ENCODE peak calls at places on chromosomes 11 and 22, in seven cellular contexts. One of them, this sample, is unnamed.
A peak's percentile ranks its signal among the peaks of the same experiment; 100 is the strongest.

GRCh38 chr11:106482920-106483761 is 405.7 kb downstream of the AASDHPPT start:
- DNase-seq in adipocyte: peak; percentile 52
- DNase-seq in CD4-positive, CD25-positive, alpha-beta regulatory T cell: no peak
- DNase-seq in kidney epithelial cell: peak; percentile 50
- DNase-seq in activated CD4-positive, alpha-beta T cell treated with anti-CD3 and anti-CD28 coated beads, Interleukin-2, amount 50 U/mL, for 48 hours: no peak
- DNase-seq in activated CD8-positive, alpha-beta memory T cell treated with anti-CD3 and anti-CD28 coated beads for 48 hours: no peak
- DNase-seq in fibroblast of mammary gland: peak; percentile 84
- DNase-seq in this sample: no peak

GRCh38 chr11:119779195-119780071 is 50.4 kb upstream of the NECTIN1 start:
- DNase-seq in activated CD4-positive, alpha-beta T cell treated with anti-CD3 and anti-CD28 coated beads, Interleukin-2, amount 50 U/mL, for 48 hours: no peak
- DNase-seq in adipocyte: no peak
- DNase-seq in activated CD8-positive, alpha-beta memory T cell treated with anti-CD3 and anti-CD28 coated beads for 48 hours: no peak
- DNase-seq in fibroblast of mammary gland: no peak
- DNase-seq in CD4-positive, CD25-positive, alpha-beta regulatory T cell: no peak
- DNase-seq in kidney epithelial cell: no peak
- DNase-seq in this sample: no peak

GRCh38 chr11:63683133-63683991 is 2.1 kb downstream of the RTN3 start:
- DNase-seq in adipocyte: peak; percentile 69
- DNase-seq in kidney epithelial cell: no peak
- DNase-seq in fibroblast of mammary gland: peak; percentile 43
- DNase-seq in activated CD4-positive, alpha-beta T cell treated with anti-CD3 and anti-CD28 coated beads, Interleukin-2, amount 50 U/mL, for 48 hours: no peak
- DNase-seq in activated CD8-positive, alpha-beta memory T cell treated with anti-CD3 and anti-CD28 coated beads for 48 hours: no peak
- DNase-seq in CD4-positive, CD25-positive, alpha-beta regulatory T cell: no peak
- DNase-seq in this sample: no peak

GRCh38 chr11:73306069-73306468 is 2.0 kb upstream of the ARHGEF17 start:
- DNase-seq in adipocyte: no peak
- DNase-seq in fibroblast of mammary gland: no peak
- DNase-seq in CD4-positive, CD25-positive, alpha-beta regulatory T cell: no peak
- DNase-seq in activated CD4-positive, alpha-beta T cell treated with anti-CD3 and anti-CD28 coated beads, Interleukin-2, amount 50 U/mL, for 48 hours: no peak
- DNase-seq in activated CD8-positive, alpha-beta memory T cell treated with anti-CD3 and anti-CD28 coated beads for 48 hours: no peak
- DNase-seq in kidney epithelial cell: no peak
- DNase-seq in this sample: no peak

GRCh38 chr11:102118937-102119336 is 8.7 kb downstream of the YAP1 start:
- DNase-seq in fibroblast of mammary gland: no peak
- DNase-seq in CD4-positive, CD25-positive, alpha-beta regulatory T cell: no peak
- DNase-seq in kidney epithelial cell: no peak
- DNase-seq in adipocyte: no peak
- DNase-seq in activated CD4-positive, alpha-beta T cell treated with anti-CD3 and anti-CD28 coated beads, Interleukin-2, amount 50 U/mL, for 48 hours: no peak
- DNase-seq in activated CD8-positive, alpha-beta memory T cell treated with anti-CD3 and anti-CD28 coated beads for 48 hours: no peak
- DNase-seq in this sample: no peak

GRCh38 chr11:86672007-86672621 is at the start of gene ME3:
- DNase-seq in kidney epithelial cell: no peak
- DNase-seq in CD4-positive, CD25-positive, alpha-beta regulatory T cell: no peak
- DNase-seq in adipocyte: peak; percentile 68
- DNase-seq in activated CD8-positive, alpha-beta memory T cell treated with anti-CD3 and anti-CD28 coated beads for 48 hours: peak; percentile 10
- DNase-seq in activated CD4-positive, alpha-beta T cell treated with anti-CD3 and anti-CD28 coated beads, Interleukin-2, amount 50 U/mL, for 48 hours: peak; percentile 59
- DNase-seq in fibroblast of mammary gland: peak; percentile 49
- DNase-seq in this sample: no peak

GRCh38 chr11:61580292-61580888 is 486 bp downstream of the SYT7 start:
- DNase-seq in kidney epithelial cell: no peak
- DNase-seq in adipocyte: no peak
- DNase-seq in CD4-positive, CD25-positive, alpha-beta regulatory T cell: no peak
- DNase-seq in activated CD4-positive, alpha-beta T cell treated with anti-CD3 and anti-CD28 coated beads, Interleukin-2, amount 50 U/mL, for 48 hours: no peak
- DNase-seq in fibroblast of mammary gland: no peak
- DNase-seq in activated CD8-positive, alpha-beta memory T cell treated with anti-CD3 and anti-CD28 coated beads for 48 hours: no peak
- DNase-seq in this sample: no peak

GRCh38 chr11:76706667-76707066 is 36.1 kb upstream of the LRRC32 start:
- DNase-seq in fibroblast of mammary gland: no peak
- DNase-seq in CD4-positive, CD25-positive, alpha-beta regulatory T cell: no peak
- DNase-seq in adipocyte: no peak
- DNase-seq in kidney epithelial cell: no peak
- DNase-seq in activated CD8-positive, alpha-beta memory T cell treated with anti-CD3 and anti-CD28 coated beads for 48 hours: no peak
- DNase-seq in activated CD4-positive, alpha-beta T cell treated with anti-CD3 and anti-CD28 coated beads, Interleukin-2, amount 50 U/mL, for 48 hours: no peak
- DNase-seq in this sample: no peak

GRCh38 chr11:132008872-132009271 is 638.5 kb downstream of the NTM start:
- DNase-seq in activated CD8-positive, alpha-beta memory T cell treated with anti-CD3 and anti-CD28 coated beads for 48 hours: no peak
- DNase-seq in CD4-positive, CD25-positive, alpha-beta regulatory T cell: no peak
- DNase-seq in fibroblast of mammary gland: no peak
- DNase-seq in activated CD4-positive, alpha-beta T cell treated with anti-CD3 and anti-CD28 coated beads, Interleukin-2, amount 50 U/mL, for 48 hours: no peak
- DNase-seq in kidney epithelial cell: no peak
- DNase-seq in adipocyte: peak; percentile 24
- DNase-seq in this sample: no peak

GRCh38 chr11:57913713-57914704 is 109.7 kb upstream of the OR9Q1 start:
- DNase-seq in kidney epithelial cell: no peak
- DNase-seq in adipocyte: no peak
- DNase-seq in activated CD4-positive, alpha-beta T cell treated with anti-CD3 and anti-CD28 coated beads, Interleukin-2, amount 50 U/mL, for 48 hours: no peak
- DNase-seq in activated CD8-positive, alpha-beta memory T cell treated with anti-CD3 and anti-CD28 coated beads for 48 hours: no peak
- DNase-seq in CD4-positive, CD25-positive, alpha-beta regulatory T cell: no peak
- DNase-seq in fibroblast of mammary gland: no peak
- DNase-seq in this sample: no peak

GRCh38 chr11:106939157-106939556 is 79.1 kb downstream of the GUCY1A2 start:
- DNase-seq in kidney epithelial cell: no peak
- DNase-seq in CD4-positive, CD25-positive, alpha-beta regulatory T cell: no peak
- DNase-seq in activated CD4-positive, alpha-beta T cell treated with anti-CD3 and anti-CD28 coated beads, Interleukin-2, amount 50 U/mL, for 48 hours: no peak
- DNase-seq in activated CD8-positive, alpha-beta memory T cell treated with anti-CD3 and anti-CD28 coated beads for 48 hours: no peak
- DNase-seq in adipocyte: no peak
- DNase-seq in fibroblast of mammary gland: no peak
- DNase-seq in this sample: no peak

GRCh38 chr11:103529217-103529684 is 420.0 kb downstream of the DYNC2H1 start:
- DNase-seq in adipocyte: peak; percentile 69
- DNase-seq in fibroblast of mammary gland: peak; percentile 97
- DNase-seq in activated CD8-positive, alpha-beta memory T cell treated with anti-CD3 and anti-CD28 coated beads for 48 hours: no peak
- DNase-seq in CD4-positive, CD25-positive, alpha-beta regulatory T cell: no peak
- DNase-seq in activated CD4-positive, alpha-beta T cell treated with anti-CD3 and anti-CD28 coated beads, Interleukin-2, amount 50 U/mL, for 48 hours: no peak
- DNase-seq in kidney epithelial cell: peak; percentile 75
- DNase-seq in this sample: no peak

GRCh38 chr11:93541884-93542752 is 1.1 kb downstream of the SMCO4 start:
- DNase-seq in kidney epithelial cell: no peak
- DNase-seq in activated CD8-positive, alpha-beta memory T cell treated with anti-CD3 and anti-CD28 coated beads for 48 hours: no peak
- DNase-seq in fibroblast of mammary gland: peak; percentile 71
- DNase-seq in CD4-positive, CD25-positive, alpha-beta regulatory T cell: peak; percentile 20
- DNase-seq in adipocyte: peak; percentile 64
- DNase-seq in activated CD4-positive, alpha-beta T cell treated with anti-CD3 and anti-CD28 coated beads, Interleukin-2, amount 50 U/mL, for 48 hours: peak; percentile 58
- DNase-seq in this sample: no peak

GRCh38 chr11:27211370-27212127 is 151.5 kb downstream of the CCDC34 start:
- DNase-seq in activated CD4-positive, alpha-beta T cell treated with anti-CD3 and anti-CD28 coated beads, Interleukin-2, amount 50 U/mL, for 48 hours: peak; percentile 8
- DNase-seq in kidney epithelial cell: no peak
- DNase-seq in fibroblast of mammary gland: no peak
- DNase-seq in activated CD8-positive, alpha-beta memory T cell treated with anti-CD3 and anti-CD28 coated beads for 48 hours: no peak
- DNase-seq in CD4-positive, CD25-positive, alpha-beta regulatory T cell: no peak
- DNase-seq in adipocyte: no peak
- DNase-seq in this sample: peak; percentile 19

GRCh38 chr11:18692941-18693760 is 5.4 kb upstream of the TMEM86A start:
- DNase-seq in adipocyte: no peak
- DNase-seq in fibroblast of mammary gland: no peak
- DNase-seq in activated CD8-positive, alpha-beta memory T cell treated with anti-CD3 and anti-CD28 coated beads for 48 hours: no peak
- DNase-seq in kidney epithelial cell: no peak
- DNase-seq in activated CD4-positive, alpha-beta T cell treated with anti-CD3 and anti-CD28 coated beads, Interleukin-2, amount 50 U/mL, for 48 hours: no peak
- DNase-seq in CD4-positive, CD25-positive, alpha-beta regulatory T cell: no peak
- DNase-seq in this sample: no peak

GRCh38 chr11:64990222-64990918 is 6.4 kb downstream of the BATF2 start:
- DNase-seq in fibroblast of mammary gland: peak; percentile 4
- DNase-seq in activated CD8-positive, alpha-beta memory T cell treated with anti-CD3 and anti-CD28 coated beads for 48 hours: no peak
- DNase-seq in adipocyte: no peak
- DNase-seq in activated CD4-positive, alpha-beta T cell treated with anti-CD3 and anti-CD28 coated beads, Interleukin-2, amount 50 U/mL, for 48 hours: no peak
- DNase-seq in CD4-positive, CD25-positive, alpha-beta regulatory T cell: no peak
- DNase-seq in kidney epithelial cell: no peak
- DNase-seq in this sample: no peak

GRCh38 chr22:29704528-29705285 is 15.1 kb upstream of the CABP7 start:
- DNase-seq in adipocyte: peak; percentile 18
- DNase-seq in activated CD4-positive, alpha-beta T cell treated with anti-CD3 and anti-CD28 coated beads, Interleukin-2, amount 50 U/mL, for 48 hours: no peak
- DNase-seq in CD4-positive, CD25-positive, alpha-beta regulatory T cell: no peak
- DNase-seq in activated CD8-positive, alpha-beta memory T cell treated with anti-CD3 and anti-CD28 coated beads for 48 hours: no peak
- DNase-seq in fibroblast of mammary gland: peak; percentile 30
- DNase-seq in kidney epithelial cell: no peak
- DNase-seq in this sample: no peak

GRCh38 chr22:27372364-27372763 is 429.2 kb downstream of the MN1 start:
- DNase-seq in fibroblast of mammary gland: no peak
- DNase-seq in activated CD8-positive, alpha-beta memory T cell treated with anti-CD3 and anti-CD28 coated beads for 48 hours: no peak
- DNase-seq in activated CD4-positive, alpha-beta T cell treated with anti-CD3 and anti-CD28 coated beads, Interleukin-2, amount 50 U/mL, for 48 hours: no peak
- DNase-seq in adipocyte: no peak
- DNase-seq in kidney epithelial cell: no peak
- DNase-seq in CD4-positive, CD25-positive, alpha-beta regulatory T cell: no peak
- DNase-seq in this sample: no peak

GRCh38 chr11:69114362-69114761 is 41.4 kb upstream of the SMIM38 start:
- DNase-seq in CD4-positive, CD25-positive, alpha-beta regulatory T cell: no peak
- DNase-seq in kidney epithelial cell: no peak
- DNase-seq in activated CD8-positive, alpha-beta memory T cell treated with anti-CD3 and anti-CD28 coated beads for 48 hours: no peak
- DNase-seq in fibroblast of mammary gland: no peak
- DNase-seq in adipocyte: no peak
- DNase-seq in activated CD4-positive, alpha-beta T cell treated with anti-CD3 and anti-CD28 coated beads, Interleukin-2, amount 50 U/mL, for 48 hours: no peak
- DNase-seq in this sample: no peak

GRCh38 chr22:21054714-21055563 is 9.2 kb downstream of the LRRC74B start:
- DNase-seq in kidney epithelial cell: no peak
- DNase-seq in adipocyte: no peak
- DNase-seq in activated CD4-positive, alpha-beta T cell treated with anti-CD3 and anti-CD28 coated beads, Interleukin-2, amount 50 U/mL, for 48 hours: no peak
- DNase-seq in activated CD8-positive, alpha-beta memory T cell treated with anti-CD3 and anti-CD28 coated beads for 48 hours: no peak
- DNase-seq in CD4-positive, CD25-positive, alpha-beta regulatory T cell: no peak
- DNase-seq in fibroblast of mammary gland: no peak
- DNase-seq in this sample: no peak

GRCh38 chr11:74319139-74319538 is 7.7 kb upstream of the P4HA3 start:
- DNase-seq in fibroblast of mammary gland: peak; percentile 98
- DNase-seq in CD4-positive, CD25-positive, alpha-beta regulatory T cell: no peak
- DNase-seq in kidney epithelial cell: peak; percentile 35
- DNase-seq in activated CD4-positive, alpha-beta T cell treated with anti-CD3 and anti-CD28 coated beads, Interleukin-2, amount 50 U/mL, for 48 hours: no peak
- DNase-seq in activated CD8-positive, alpha-beta memory T cell treated with anti-CD3 and anti-CD28 coated beads for 48 hours: no peak
- DNase-seq in adipocyte: peak; percentile 88
- DNase-seq in this sample: no peak

GRCh38 chr11:1397146-1397861 is 7.6 kb downstream of the BRSK2 start:
- DNase-seq in kidney epithelial cell: no peak
- DNase-seq in CD4-positive, CD25-positive, alpha-beta regulatory T cell: no peak
- DNase-seq in fibroblast of mammary gland: no peak
- DNase-seq in activated CD4-positive, alpha-beta T cell treated with anti-CD3 and anti-CD28 coated beads, Interleukin-2, amount 50 U/mL, for 48 hours: no peak
- DNase-seq in activated CD8-positive, alpha-beta memory T cell treated with anti-CD3 and anti-CD28 coated beads for 48 hours: no peak
- DNase-seq in adipocyte: no peak
- DNase-seq in this sample: no peak

GRCh38 chr11:68398870-68399865 is 61.4 kb upstream of the PPP6R3 start:
- DNase-seq in CD4-positive, CD25-positive, alpha-beta regulatory T cell: no peak
- DNase-seq in adipocyte: no peak
- DNase-seq in activated CD4-positive, alpha-beta T cell treated with anti-CD3 and anti-CD28 coated beads, Interleukin-2, amount 50 U/mL, for 48 hours: no peak
- DNase-seq in fibroblast of mammary gland: no peak
- DNase-seq in activated CD8-positive, alpha-beta memory T cell treated with anti-CD3 and anti-CD28 coated beads for 48 hours: no peak
- DNase-seq in kidney epithelial cell: no peak
- DNase-seq in this sample: no peak

GRCh38 chr11:105000797-105001196 is 22.2 kb downstream of the CASP5 start:
- DNase-seq in activated CD4-positive, alpha-beta T cell treated with anti-CD3 and anti-CD28 coated beads, Interleukin-2, amount 50 U/mL, for 48 hours: peak; percentile 67
- DNase-seq in CD4-positive, CD25-positive, alpha-beta regulatory T cell: peak; percentile 43
- DNase-seq in activated CD8-positive, alpha-beta memory T cell treated with anti-CD3 and anti-CD28 coated beads for 48 hours: peak; percentile 13
- DNase-seq in fibroblast of mammary gland: peak; percentile 14
- DNase-seq in adipocyte: no peak
- DNase-seq in kidney epithelial cell: no peak
- DNase-seq in this sample: peak; percentile 4

GRCh38 chr22:39996732-39997131 is 2.0 kb downstream of the FAM83F start:
- DNase-seq in adipocyte: no peak
- DNase-seq in activated CD8-positive, alpha-beta memory T cell treated with anti-CD3 and anti-CD28 coated beads for 48 hours: no peak
- DNase-seq in kidney epithelial cell: no peak
- DNase-seq in fibroblast of mammary gland: no peak
- DNase-seq in activated CD4-positive, alpha-beta T cell treated with anti-CD3 and anti-CD28 coated beads, Interleukin-2, amount 50 U/mL, for 48 hours: no peak
- DNase-seq in CD4-positive, CD25-positive, alpha-beta regulatory T cell: no peak
- DNase-seq in this sample: no peak

GRCh38 chr11:3134651-3135490 is 30.2 kb downstream of the OSBPL5 start:
- DNase-seq in adipocyte: no peak
- DNase-seq in fibroblast of mammary gland: no peak
- DNase-seq in activated CD4-positive, alpha-beta T cell treated with anti-CD3 and anti-CD28 coated beads, Interleukin-2, amount 50 U/mL, for 48 hours: no peak
- DNase-seq in kidney epithelial cell: no peak
- DNase-seq in activated CD8-positive, alpha-beta memory T cell treated with anti-CD3 and anti-CD28 coated beads for 48 hours: no peak
- DNase-seq in CD4-positive, CD25-positive, alpha-beta regulatory T cell: no peak
- DNase-seq in this sample: no peak

GRCh38 chr11:19460718-19461405 is 220.1 kb upstream of the E2F8 start:
- DNase-seq in adipocyte: no peak
- DNase-seq in activated CD8-positive, alpha-beta memory T cell treated with anti-CD3 and anti-CD28 coated beads for 48 hours: no peak
- DNase-seq in kidney epithelial cell: no peak
- DNase-seq in CD4-positive, CD25-positive, alpha-beta regulatory T cell: no peak
- DNase-seq in fibroblast of mammary gland: peak; percentile 84
- DNase-seq in activated CD4-positive, alpha-beta T cell treated with anti-CD3 and anti-CD28 coated beads, Interleukin-2, amount 50 U/mL, for 48 hours: no peak
- DNase-seq in this sample: no peak

GRCh38 chr22:37538590-37539357 is 19.6 kb upstream of the CARD10 start:
- DNase-seq in activated CD8-positive, alpha-beta memory T cell treated with anti-CD3 and anti-CD28 coated beads for 48 hours: peak; percentile 70
- DNase-seq in adipocyte: peak; percentile 96
- DNase-seq in CD4-positive, CD25-positive, alpha-beta regulatory T cell: peak; percentile 87
- DNase-seq in activated CD4-positive, alpha-beta T cell treated with anti-CD3 and anti-CD28 coated beads, Interleukin-2, amount 50 U/mL, for 48 hours: peak; percentile 96
- DNase-seq in kidney epithelial cell: peak; percentile 70
- DNase-seq in fibroblast of mammary gland: peak; percentile 94
- DNase-seq in this sample: peak; percentile 82

GRCh38 chr11:69238562-69239319 is 55.2 kb upstream of the MYEOV start:
- DNase-seq in kidney epithelial cell: no peak
- DNase-seq in CD4-positive, CD25-positive, alpha-beta regulatory T cell: no peak
- DNase-seq in activated CD4-positive, alpha-beta T cell treated with anti-CD3 and anti-CD28 coated beads, Interleukin-2, amount 50 U/mL, for 48 hours: peak; percentile 24
- DNase-seq in fibroblast of mammary gland: no peak
- DNase-seq in adipocyte: no peak
- DNase-seq in activated CD8-positive, alpha-beta memory T cell treated with anti-CD3 and anti-CD28 coated beads for 48 hours: no peak
- DNase-seq in this sample: no peak

GRCh38 chr22:18095101-18095805 is 15.4 kb upstream of the TUBA8 start:
- DNase-seq in activated CD8-positive, alpha-beta memory T cell treated with anti-CD3 and anti-CD28 coated beads for 48 hours: no peak
- DNase-seq in adipocyte: no peak
- DNase-seq in fibroblast of mammary gland: no peak
- DNase-seq in activated CD4-positive, alpha-beta T cell treated with anti-CD3 and anti-CD28 coated beads, Interleukin-2, amount 50 U/mL, for 48 hours: peak; percentile 33
- DNase-seq in CD4-positive, CD25-positive, alpha-beta regulatory T cell: no peak
- DNase-seq in kidney epithelial cell: no peak
- DNase-seq in this sample: no peak

GRCh38 chr22:28978158-28978557 is 83.5 kb downstream of the C22orf31 start:
- DNase-seq in kidney epithelial cell: no peak
- DNase-seq in activated CD4-positive, alpha-beta T cell treated with anti-CD3 and anti-CD28 coated beads, Interleukin-2, amount 50 U/mL, for 48 hours: no peak
- DNase-seq in activated CD8-positive, alpha-beta memory T cell treated with anti-CD3 and anti-CD28 coated beads for 48 hours: no peak
- DNase-seq in adipocyte: peak; percentile 31
- DNase-seq in CD4-positive, CD25-positive, alpha-beta regulatory T cell: no peak
- DNase-seq in fibroblast of mammary gland: peak; percentile 69
- DNase-seq in this sample: no peak

GRCh38 chr11:34234086-34234740 is 123.6 kb downstream of the ABTB2 start:
- DNase-seq in fibroblast of mammary gland: peak; percentile 35
- DNase-seq in kidney epithelial cell: peak; percentile 91
- DNase-seq in adipocyte: peak; percentile 29
- DNase-seq in activated CD4-positive, alpha-beta T cell treated with anti-CD3 and anti-CD28 coated beads, Interleukin-2, amount 50 U/mL, for 48 hours: peak; percentile 82
- DNase-seq in activated CD8-positive, alpha-beta memory T cell treated with anti-CD3 and anti-CD28 coated beads for 48 hours: peak; percentile 70
- DNase-seq in CD4-positive, CD25-positive, alpha-beta regulatory T cell: peak; percentile 53
- DNase-seq in this sample: peak; percentile 42

GRCh38 chr11:123451183-123451907 is 21.3 kb downstream of the GRAMD1B start:
- DNase-seq in fibroblast of mammary gland: no peak
- DNase-seq in kidney epithelial cell: no peak
- DNase-seq in activated CD8-positive, alpha-beta memory T cell treated with anti-CD3 and anti-CD28 coated beads for 48 hours: no peak
- DNase-seq in activated CD4-positive, alpha-beta T cell treated with anti-CD3 and anti-CD28 coated beads, Interleukin-2, amount 50 U/mL, for 48 hours: no peak
- DNase-seq in adipocyte: no peak
- DNase-seq in CD4-positive, CD25-positive, alpha-beta regulatory T cell: no peak
- DNase-seq in this sample: no peak

GRCh38 chr22:50269573-50270301 is 443 bp downstream of the MAPK11 start:
- DNase-seq in activated CD8-positive, alpha-beta memory T cell treated with anti-CD3 and anti-CD28 coated beads for 48 hours: no peak
- DNase-seq in CD4-positive, CD25-positive, alpha-beta regulatory T cell: no peak
- DNase-seq in activated CD4-positive, alpha-beta T cell treated with anti-CD3 and anti-CD28 coated beads, Interleukin-2, amount 50 U/mL, for 48 hours: peak; percentile 69
- DNase-seq in adipocyte: peak; percentile 76
- DNase-seq in fibroblast of mammary gland: peak; percentile 21
- DNase-seq in kidney epithelial cell: no peak
- DNase-seq in this sample: no peak

GRCh38 chr11:30478923-30479322 is 107.2 kb downstream of the MPPED2 start:
- DNase-seq in activated CD8-positive, alpha-beta memory T cell treated with anti-CD3 and anti-CD28 coated beads for 48 hours: no peak
- DNase-seq in adipocyte: no peak
- DNase-seq in CD4-positive, CD25-positive, alpha-beta regulatory T cell: no peak
- DNase-seq in activated CD4-positive, alpha-beta T cell treated with anti-CD3 and anti-CD28 coated beads, Interleukin-2, amount 50 U/mL, for 48 hours: no peak
- DNase-seq in fibroblast of mammary gland: no peak
- DNase-seq in kidney epithelial cell: no peak
- DNase-seq in this sample: no peak

GRCh38 chr11:44303401-44303938 is 6.5 kb downstream of the ALX4 start:
- DNase-seq in activated CD8-positive, alpha-beta memory T cell treated with anti-CD3 and anti-CD28 coated beads for 48 hours: no peak
- DNase-seq in activated CD4-positive, alpha-beta T cell treated with anti-CD3 and anti-CD28 coated beads, Interleukin-2, amount 50 U/mL, for 48 hours: no peak
- DNase-seq in fibroblast of mammary gland: no peak
- DNase-seq in CD4-positive, CD25-positive, alpha-beta regulatory T cell: no peak
- DNase-seq in kidney epithelial cell: no peak
- DNase-seq in adipocyte: no peak
- DNase-seq in this sample: no peak

GRCh38 chr11:20448838-20449237 is 61.3 kb downstream of the PRMT3 start:
- DNase-seq in fibroblast of mammary gland: no peak
- DNase-seq in kidney epithelial cell: no peak
- DNase-seq in activated CD4-positive, alpha-beta T cell treated with anti-CD3 and anti-CD28 coated beads, Interleukin-2, amount 50 U/mL, for 48 hours: no peak
- DNase-seq in activated CD8-positive, alpha-beta memory T cell treated with anti-CD3 and anti-CD28 coated beads for 48 hours: no peak
- DNase-seq in adipocyte: no peak
- DNase-seq in CD4-positive, CD25-positive, alpha-beta regulatory T cell: no peak
- DNase-seq in this sample: no peak

GRCh38 chr11:8365542-8365941 is 101.9 kb upstream of the LMO1 start:
- DNase-seq in activated CD8-positive, alpha-beta memory T cell treated with anti-CD3 and anti-CD28 coated beads for 48 hours: no peak
- DNase-seq in CD4-positive, CD25-positive, alpha-beta regulatory T cell: no peak
- DNase-seq in kidney epithelial cell: no peak
- DNase-seq in activated CD4-positive, alpha-beta T cell treated with anti-CD3 and anti-CD28 coated beads, Interleukin-2, amount 50 U/mL, for 48 hours: no peak
- DNase-seq in adipocyte: no peak
- DNase-seq in fibroblast of mammary gland: no peak
- DNase-seq in this sample: no peak